ENCODE peak calls at places on chromosomes 1 and 21, in eight cellular contexts. X, M, E, O, Y, T, A and L are unnamed samples.
A peak's percentile ranks its signal among the peaks of the same experiment; 100 is the strongest.

GRCh38 chr1:21524686-21525339 is 15.6 kb downstream of the ALPL start:
- DNase-seq in M (peak; percentile 37), X (no peak), Y (no peak), A (no peak), T (no peak), O (no peak), E (no peak), L (no peak)

GRCh38 chr1:58812926-58813325 is 29.1 kb upstream of the JUN start:
- DNase-seq in E (no peak), M (no peak), O (no peak), A (no peak), Y (no peak), T (no peak), X (no peak), L (no peak)

GRCh38 chr1:56189946-56190920 is 389.1 kb downstream of the PLPP3 start:
- DNase-seq in M (no peak), X (peak; percentile 18), Y (no peak), A (no peak), O (no peak), E (no peak), T (no peak), L (no peak)

GRCh38 chr1:101236546-101237228 is at the start of gene S1PR1:
- DNase-seq in E (peak; percentile 28), T (peak; percentile 69), M (peak; percentile 89), Y (peak; percentile 46), X (no peak), A (no peak), O (peak; percentile 66), L (peak; percentile 92)

GRCh38 chr1:219990782-219991510 is 55.4 kb downstream of the EPRS1 start:
- DNase-seq in T (peak; percentile 51), Y (no peak), O (no peak), E (peak; percentile 28), A (no peak), X (peak; percentile 31), M (no peak), L (no peak)

GRCh38 chr1:153374077-153374476 is 1.3 kb downstream of the S100A12 start:
- DNase-seq in O (no peak), E (no peak), T (no peak), X (no peak), A (no peak), Y (no peak), M (no peak), L (peak; percentile 77)

GRCh38 chr1:204464174-204464573 is 30.4 kb downstream of the PIK3C2B start:
- DNase-seq in A (no peak), O (no peak), T (no peak), E (no peak), Y (no peak), M (no peak), X (no peak), L (no peak)

GRCh38 chr1:184624051-184624450 is 130.6 kb downstream of the EDEM3 start:
- DNase-seq in T (no peak), X (peak; percentile 32), M (no peak), A (no peak), O (no peak), Y (no peak), E (no peak), L (no peak)

GRCh38 chr21:32020551-32020950 is 147.7 kb downstream of the HUNK start:
- DNase-seq in E (no peak), Y (no peak), M (no peak), A (no peak), O (no peak), X (no peak), T (no peak), L (no peak)

GRCh38 chr1:223702735-223703667 is 9.3 kb upstream of the CAPN2 start:
- DNase-seq in X (peak; percentile 77), Y (no peak), M (no peak), T (peak; percentile 80), A (no peak), E (no peak), O (no peak), L (peak; percentile 72)

GRCh38 chr1:21022279-21023040 is 154.2 kb downstream of the EIF4G3 start:
- DNase-seq in M (no peak), E (peak; percentile 54), O (peak; percentile 83), Y (peak; percentile 77), A (no peak), T (peak; percentile 99), X (peak; percentile 96), L (no peak)

GRCh38 chr1:155253208-155253607 is 2.1 kb downstream of the ENTREP3 start:
- DNase-seq in Y (no peak), M (no peak), X (no peak), E (no peak), T (no peak), A (no peak), O (no peak), L (no peak)

GRCh38 chr1:155255243-155256100 is at the start of gene ENTREP3:
- DNase-seq in X (peak; percentile 77), T (peak; percentile 78), Y (peak; percentile 86), O (peak; percentile 87), E (peak; percentile 84), A (no peak), M (peak; percentile 97), L (peak; percentile 97)

GRCh38 chr1:155253797-155254196 is 1.5 kb downstream of the ENTREP3 start:
- DNase-seq in Y (no peak), A (no peak), X (no peak), M (no peak), O (no peak), E (no peak), T (peak; percentile 21), L (no peak)

GRCh38 chr1:155254714-155255242 is 505 bp downstream of the ENTREP3 start:
- DNase-seq in Y (peak; percentile 20), O (peak; percentile 34), X (no peak), T (no peak), M (peak; percentile 88), E (no peak), A (no peak), L (no peak)

GRCh38 chr1:155254228-155254713 is 1.0 kb downstream of the ENTREP3 start:
- DNase-seq in E (no peak), A (no peak), T (no peak), X (no peak), M (no peak), O (no peak), Y (no peak), L (no peak)
- H3K4me3 ChIP-seq in E (peak overlapping the region; percentile 80), A (peak overlapping the region; percentile 70), T (peak overlapping the region; percentile 71), X (peak overlapping the region; percentile 76), M (peak overlapping the region; percentile 93), O (peak overlapping the region; percentile 92), Y (peak overlapping the region; percentile 92), L (no peak overlapping the region)

GRCh38 chr1:80021891-80022290 is 1015.4 kb upstream of the ADGRL4 start:
- DNase-seq in X (no peak), T (no peak), M (no peak), Y (no peak), E (no peak), O (no peak), A (no peak), L (no peak)
- TF ChIP-seq CTCF in X (no peak), T (no peak), M (no peak), Y (no peak), E (no peak), O (no peak), A (no peak), L (no peak)

DNA sequence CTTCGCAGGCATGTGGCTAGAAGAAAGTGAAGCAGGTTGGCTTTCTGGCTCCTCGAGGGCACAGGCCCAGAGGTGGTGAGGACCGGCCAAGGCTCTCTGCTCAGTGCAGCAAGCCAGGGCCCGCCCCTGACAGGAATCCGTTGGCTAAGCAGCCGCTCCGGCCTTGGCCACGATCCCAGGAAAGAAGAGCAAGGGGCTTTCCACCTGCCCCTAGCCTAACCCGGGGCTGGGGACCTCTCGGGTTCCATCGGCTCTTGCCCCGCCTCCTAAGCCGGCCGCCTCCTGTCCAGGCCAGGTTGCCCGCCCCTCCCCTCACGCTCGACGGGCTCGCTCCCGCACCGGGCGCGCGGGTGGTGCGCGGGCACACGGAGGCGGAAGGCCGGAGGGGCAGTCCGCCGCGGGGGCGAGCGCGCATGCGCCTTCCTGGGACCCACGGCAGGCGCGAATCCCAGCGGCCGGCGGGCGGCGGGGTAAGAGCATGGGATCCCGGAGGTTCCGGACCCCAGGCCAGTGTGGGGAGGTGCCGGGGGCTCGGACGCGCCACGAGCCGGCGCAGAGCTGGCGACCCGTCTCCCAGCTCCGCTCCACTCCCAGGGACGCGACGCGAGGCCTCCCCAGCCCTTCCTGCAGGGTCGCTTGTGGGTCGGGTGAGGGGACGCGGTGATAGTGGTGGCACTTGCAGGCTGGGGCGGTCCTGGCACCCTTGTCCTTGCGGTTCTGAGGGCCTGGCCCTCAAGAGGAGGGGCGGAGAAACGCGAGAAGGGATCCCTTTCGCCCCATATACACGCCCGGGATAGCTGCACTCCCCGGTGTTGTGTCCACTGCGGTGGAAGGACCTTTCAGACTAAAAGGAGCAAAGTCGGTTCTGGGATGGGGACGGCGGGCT is at the start of gene ALG6:
- DNase-seq in X (peak; percentile 90), Y (peak; percentile 97), O (peak; percentile 86), M (peak; percentile 100), A (peak; percentile 54), T (peak; percentile 87), E (peak; percentile 83), L (peak; percentile 97)
- TF ChIP-seq POLR2A in X (peak; percentile 94), Y (peak; percentile 77), O (no peak), M (peak; percentile 90), A (peak; percentile 83), T (peak; percentile 45), E (peak; percentile 69), L (no peak)

GRCh38 chr1:119001181-119002018 is 13.3 kb upstream of the TBX15 start:
- DNase-seq in X (no peak), O (no peak), T (no peak), E (no peak), M (peak; percentile 81), A (no peak), Y (no peak), L (no peak)
- H3K4me3 ChIP-seq in X (peak overlapping the region; percentile 21), O (no peak overlapping the region), T (no peak overlapping the region), E (peak overlapping the region; percentile 35), M (peak overlapping the region; percentile 33), A (peak overlapping the region; percentile 16), Y (no peak overlapping the region), L (no peak overlapping the region)